ENCODE peak calls at places on chromosome X, in four cellular contexts. C, Q, H and J are unnamed samples.

GRCh38 chrX:96710031-96710430 is 25.4 kb downstream of the DIAPH2 start:
- DNase-seq in C (no peak), H (no peak), Q (no peak), J (no peak)

GRCh38 chrX:154308108-154308946 is 12.7 kb downstream of the TKTL1 start:
- DNase-seq in H (peak; percentile 73), Q (no peak), C (peak; percentile 55), J (peak; percentile 77)

GRCh38 chrX:43953218-43953617 is 20.0 kb downstream of the NDP start:
- DNase-seq in Q (no peak), H (no peak), C (no peak), J (no peak)

GRCh38 chrX:12949205-12949926 is 25.5 kb upstream of the TMSB4X start:
- DNase-seq in H (no peak), Q (no peak), C (no peak), J (no peak)

GRCh38 chrX:112211459-112211858 is 128.9 kb upstream of the TRPC5 start:
- DNase-seq in C (no peak), H (no peak), Q (no peak), J (no peak)

GRCh38 chrX:150306002-150306401 is 57.1 kb upstream of the MAMLD1 start:
- DNase-seq in Q (no peak), C (no peak), H (no peak), J (no peak)

GRCh38 chrX:153687121-153688039 is at the start of gene SLC6A8:
- DNase-seq in H (no peak), Q (peak; percentile 84), C (no peak), J (peak; percentile 87)

GRCh38 chrX:119696251-119696890 is 3.4 kb upstream of the SEPTIN6 start:
- DNase-seq in Q (no peak), C (no peak), H (no peak), J (no peak)

GRCh38 chrX:71178908-71179307 is 34.3 kb downstream of the NLGN3 start:
- DNase-seq in Q (no peak), H (peak; percentile 12), C (peak; percentile 8), J (no peak)

GRCh38 chrX:110346681-110347080 is 12.0 kb upstream of the RTL9 start:
- DNase-seq in H (no peak), Q (peak; percentile 30), C (no peak), J (peak; percentile 55)

GRCh38 chrX:38166478-38167083 is 54.1 kb downstream of the SRPX start:
- DNase-seq in C (no peak), Q (no peak), H (no peak), J (no peak)

GRCh38 chrX:124194903-124195302 is 137.6 kb upstream of the TEX13D start:
- DNase-seq in Q (no peak), C (no peak), H (no peak), J (no peak)

GRCh38 chrX:31139966-31140365 is 68.1 kb upstream of the FTHL17 start:
- DNase-seq in Q (no peak), C (no peak), H (no peak), J (no peak)